ENCODE peak calls at places on chromosome 22, in seven cellular contexts. Q is HCT116, I is K562, Y is WTC11, W is H1, Z is GM12878, O is HepG2. B is an unnamed sample.

GRCh38 chr22:50293441-50294318 is 13.8 kb downstream of the PLXNB2 start:
- DNase-seq in W (peak), I (no peak), Y (peak), O (peak), Z (no peak), Q (no peak), B (no peak)

GRCh38 chr22:25282671-25283561 is 63.5 kb downstream of the CRYBB2 start:
- DNase-seq in I (no peak), Y (peak), W (peak), O (no peak), Z (no peak), Q (no peak), B (peak)

GRCh38 chr22:19361501-19362103 is 69.9 kb downstream of the HIRA start:
- DNase-seq in I (no peak), W (no peak), Q (no peak), Z (peak), O (no peak), Y (no peak), B (peak)

GRCh38 chr22:24583221-24583971 is 9.5 kb downstream of the LRRC75B start:
- DNase-seq in Z (no peak), O (peak), Q (no peak), W (no peak), Y (no peak), I (no peak), B (no peak)

GRCh38 chr22:22938672-22939536 is 51.3 kb downstream of the IGLL5 start:
- DNase-seq in I (peak), Y (no peak), Q (no peak), O (no peak), W (no peak), Z (no peak), B (no peak)

GRCh38 chr22:50269573-50270301 is 443 bp downstream of the MAPK11 start:
- DNase-seq in W (no peak), I (peak), Z (no peak), Q (no peak), O (no peak), Y (peak), B (no peak)

GRCh38 chr22:21642584-21643448 is 714 bp downstream of the SDF2L1 start:
- DNase-seq in Z (no peak), Y (peak), W (peak), O (peak), Q (no peak), I (peak), B (peak)

GRCh38 chr22:50406416-50407170 is 63.5 kb downstream of the PPP6R2 start:
- DNase-seq in W (no peak), Z (no peak), I (no peak), O (no peak), Q (no peak), Y (no peak), B (no peak)

GRCh38 chr22:27881404-27881803 is 37.7 kb downstream of the PITPNB start:
- DNase-seq in Q (no peak), W (no peak), I (no peak), Y (no peak), O (no peak), Z (no peak), B (no peak)

GRCh38 chr22:50292643-50293440 is 14.6 kb downstream of the PLXNB2 start:
- DNase-seq in O (no peak), Q (no peak), Y (no peak), W (peak), I (no peak), Z (no peak), B (no peak)

GRCh38 chr22:35568751-35569725 is 28.4 kb downstream of the RASD2 start:
- DNase-seq in Z (no peak), I (no peak), W (no peak), Q (no peak), Y (no peak), O (no peak), B (no peak)

DNA sequence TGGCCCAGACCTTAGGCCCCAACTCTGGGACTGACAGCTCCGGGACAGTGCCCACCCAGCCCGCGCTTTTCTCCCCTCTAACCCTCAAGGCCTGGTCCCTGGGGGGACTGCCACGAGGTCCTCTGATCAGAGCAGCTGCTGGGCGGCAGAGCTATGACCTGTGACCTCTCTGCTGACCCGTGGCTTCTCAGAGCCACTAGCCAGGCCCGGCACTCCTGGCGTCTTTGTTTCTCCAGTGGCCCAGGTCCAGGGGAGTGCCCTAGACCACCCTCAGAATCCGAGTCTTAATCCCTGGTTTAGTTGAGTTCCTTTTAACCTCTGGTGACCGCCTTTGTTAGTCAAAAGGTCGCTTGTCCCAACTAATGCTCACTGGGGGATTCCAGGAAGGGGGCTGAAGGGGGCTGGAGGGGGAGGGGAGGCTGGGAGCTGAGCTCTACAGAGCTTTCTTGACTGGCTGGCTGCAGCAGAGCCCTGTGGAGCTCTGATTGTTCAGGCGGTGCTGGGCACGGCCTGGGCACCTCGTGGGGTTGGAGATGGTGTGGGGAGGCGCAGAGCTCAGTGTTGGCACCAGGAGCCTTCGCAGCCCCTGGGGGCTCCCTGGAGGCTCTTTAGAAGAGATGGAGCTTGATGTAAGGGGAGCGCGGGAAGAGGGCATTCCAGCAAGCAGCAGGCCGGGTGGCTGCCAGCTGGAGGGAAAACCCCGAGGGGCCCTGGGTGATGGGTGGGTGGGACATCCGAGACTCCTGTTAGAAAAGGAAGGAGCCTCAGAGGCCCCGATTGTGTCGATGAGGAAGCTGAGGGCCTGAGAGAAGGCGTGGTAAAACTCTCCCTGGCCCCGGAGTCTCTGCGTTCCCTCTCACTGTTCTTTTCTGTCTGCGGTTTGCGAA is 1.4 kb downstream of the FBLN1 start:
- DNase-seq in Q (no peak), Y (peak), I (no peak), Z (no peak), W (peak), O (no peak), B (no peak)
- TF ChIP-seq SP1 in Q (no peak), Y (no peak), I (no peak), Z (no peak), W (no peak), O (no peak), B (no peak)

GRCh38 chr22:26648011-26648497 is 9.3 kb upstream of the MIAT start:
- DNase-seq in O (no peak), W (peak), Z (no peak), I (no peak), Q (no peak), Y (peak), B (no peak)
- TF ChIP-seq SP1 in O (no peak), W (peak), Z (no peak), I (no peak), Q (no peak), Y (peak), B (no peak)

DNA sequence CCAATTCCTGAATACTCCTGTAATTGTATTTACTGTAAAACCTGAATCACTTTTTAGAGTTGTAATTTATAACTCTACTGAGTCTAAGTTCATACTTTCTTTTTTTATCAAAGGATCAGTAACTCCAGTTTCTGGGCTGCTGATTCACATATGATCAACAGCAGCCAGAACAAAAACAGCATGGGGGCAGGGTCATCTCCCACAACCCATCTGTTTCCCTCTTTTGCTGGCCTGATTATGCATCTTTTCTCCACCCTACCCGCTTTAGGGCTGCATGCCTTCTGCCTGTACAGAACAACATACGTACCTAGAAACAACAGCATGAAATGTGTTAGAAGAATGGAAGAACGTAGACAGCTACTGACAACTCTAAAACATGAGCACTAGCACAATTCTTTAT is 76.0 kb downstream of the MRTFA start:
- DNase-seq in Q (no peak), Z (no peak), O (no peak), W (no peak), Y (no peak), I (peak), B (peak)
- TF ChIP-seq SP1 in Q (no peak), Z (no peak), O (no peak), W (no peak), Y (no peak), I (no peak), B (no peak)

DNA sequence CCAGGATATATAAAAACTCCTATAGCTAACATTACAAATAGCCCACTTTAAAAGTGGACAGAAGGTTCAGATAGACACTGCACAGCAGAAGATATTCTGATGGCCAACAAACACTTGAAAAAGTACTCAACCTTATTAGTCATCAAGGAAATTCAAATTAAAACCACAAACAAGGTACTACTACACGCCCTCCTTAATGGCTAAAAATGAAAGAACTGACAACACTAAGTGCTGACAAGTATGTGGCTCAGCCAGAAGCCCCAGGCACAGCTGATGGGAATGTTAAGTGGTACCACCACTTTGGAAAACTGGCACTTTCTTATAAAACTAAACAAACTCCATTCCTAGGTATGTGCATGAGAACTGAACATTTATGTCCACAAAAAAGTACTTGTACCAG is 320.1 kb downstream of the TBC1D22A start:
- DNase-seq in W (no peak), Y (no peak), Q (no peak), I (no peak), Z (no peak), O (no peak), B (no peak)
- TF ChIP-seq SP1 in W (no peak), Y (no peak), Q (no peak), I (no peak), Z (no peak), O (no peak), B (no peak)

GRCh38 chr22:44344407-44344806 is 31.7 kb upstream of the SHISAL1 start:
- DNase-seq in Z (no peak), I (no peak), Q (no peak), O (no peak), Y (no peak), W (no peak), B (no peak)

GRCh38 chr22:44341431-44342346 is 28.9 kb upstream of the SHISAL1 start:
- DNase-seq in Y (no peak), O (no peak), Z (no peak), W (no peak), I (no peak), Q (no peak), B (peak)

GRCh38 chr22:44340271-44341239 is 27.8 kb upstream of the SHISAL1 start:
- DNase-seq in W (no peak), Q (no peak), I (no peak), O (no peak), Z (no peak), Y (no peak), B (no peak)

GRCh38 chr22:44345872-44346271 is 33.1 kb upstream of the SHISAL1 start:
- DNase-seq in Q (no peak), I (no peak), O (no peak), Y (no peak), Z (no peak), W (no peak), B (no peak)

GRCh38 chr22:44342347-44342956 is 29.7 kb upstream of the SHISAL1 start:
- DNase-seq in Q (no peak), Y (no peak), Z (no peak), I (no peak), W (no peak), O (no peak), B (no peak)
- TF ChIP-seq SP1 in Q (no peak), Y (no peak), Z (no peak), I (no peak), W (no peak), O (no peak), B (no peak)

DNA sequence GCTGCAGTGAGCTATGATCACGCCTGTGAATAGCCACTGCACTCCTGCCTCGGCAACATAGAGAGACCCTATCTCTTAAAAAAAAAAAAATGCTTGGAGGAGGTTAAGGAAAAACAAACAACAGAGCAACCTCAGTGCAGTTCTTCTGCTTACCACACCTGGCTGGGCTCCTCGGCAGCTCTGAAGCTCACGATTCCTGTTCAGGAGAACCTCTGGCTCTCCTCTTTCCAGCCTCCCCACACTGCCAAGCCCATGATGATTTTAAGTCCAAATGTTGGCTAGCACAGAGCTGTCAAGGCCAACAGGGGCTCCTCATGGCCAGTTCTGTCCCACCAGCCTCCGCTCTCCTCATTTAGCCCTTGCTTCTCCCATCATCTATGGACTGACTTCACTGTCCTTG is 69.7 kb upstream of the ARFGAP3 start:
- DNase-seq in Y (no peak), W (no peak), Z (no peak), I (no peak), O (no peak), Q (no peak), B (no peak)
- TF ChIP-seq SP1 in Y (no peak), W (no peak), Z (no peak), I (no peak), O (no peak), Q (no peak), B (no peak)

B was measured in HEK293T.